ENCODE peak calls at places on chromosomes 16 and 17, in five cellular contexts. One of them, this sample, is unnamed.

GRCh38 chr17:46764709-46765401 is 53.6 kb downstream of the WNT3 start:
- DNase-seq in CD8-positive, alpha-beta memory T cell: no peak
- DNase-seq in A549: no peak
- DNase-seq in Daoy: peak
- DNase-seq in Kasumi-1: peak
- DNase-seq in this sample: no peak

GRCh38 chr16:25707982-25708583 is 16.3 kb downstream of the HS3ST4 start:
- DNase-seq in Daoy: no peak
- DNase-seq in A549: peak
- DNase-seq in Kasumi-1: peak
- DNase-seq in CD8-positive, alpha-beta memory T cell: no peak
- DNase-seq in this sample: no peak

GRCh38 chr16:11163761-11164261 is 92.2 kb downstream of the SOCS1 start:
- DNase-seq in Kasumi-1: no peak
- DNase-seq in A549: no peak
- DNase-seq in CD8-positive, alpha-beta memory T cell: no peak
- DNase-seq in Daoy: no peak
- DNase-seq in this sample: no peak

GRCh38 chr16:12132850-12133249 is 156.3 kb downstream of the SNX29 start:
- DNase-seq in Daoy: no peak
- DNase-seq in A549: no peak
- DNase-seq in CD8-positive, alpha-beta memory T cell: no peak
- DNase-seq in Kasumi-1: no peak
- DNase-seq in this sample: no peak

GRCh38 chr17:17153709-17154108 is 52.4 kb downstream of the PLD6 start:
- DNase-seq in CD8-positive, alpha-beta memory T cell: no peak
- DNase-seq in A549: no peak
- DNase-seq in Kasumi-1: no peak
- DNase-seq in Daoy: no peak
- DNase-seq in this sample: no peak

GRCh38 chr16:85767569-85767968 is 16.7 kb upstream of the C16orf74 start:
- DNase-seq in CD8-positive, alpha-beta memory T cell: no peak
- DNase-seq in Daoy: peak
- DNase-seq in Kasumi-1: no peak
- DNase-seq in A549: peak
- DNase-seq in this sample: no peak

GRCh38 chr17:72726936-72727335 is 365.6 kb downstream of the SLC39A11 start:
- DNase-seq in CD8-positive, alpha-beta memory T cell: no peak
- DNase-seq in A549: no peak
- DNase-seq in Daoy: peak
- DNase-seq in Kasumi-1: peak
- DNase-seq in this sample: no peak

GRCh38 chr17:49968380-49969133 is 433 bp upstream of the DLX4 start:
- DNase-seq in Daoy: peak
- DNase-seq in A549: peak
- DNase-seq in CD8-positive, alpha-beta memory T cell: peak
- DNase-seq in Kasumi-1: peak
- DNase-seq in this sample: no peak

GRCh38 chr16:14386115-14386514 is 243.9 kb downstream of the PARN start:
- DNase-seq in A549: no peak
- DNase-seq in CD8-positive, alpha-beta memory T cell: no peak
- DNase-seq in Kasumi-1: no peak
- DNase-seq in Daoy: no peak
- DNase-seq in this sample: no peak

GRCh38 chr17:78272181-78272913 is 40.9 kb downstream of the TMEM235 start:
- DNase-seq in Kasumi-1: no peak
- DNase-seq in CD8-positive, alpha-beta memory T cell: no peak
- DNase-seq in Daoy: no peak
- DNase-seq in A549: peak
- DNase-seq in this sample: no peak

GRCh38 chr17:69506489-69506888 is 92.0 kb downstream of the MAP2K6 start:
- DNase-seq in Kasumi-1: no peak
- DNase-seq in A549: peak
- DNase-seq in CD8-positive, alpha-beta memory T cell: no peak
- DNase-seq in Daoy: no peak
- DNase-seq in this sample: no peak